ENCODE peak calls at places on chromosomes 5 and 9, in four cellular contexts. U is GM12878, W is right cardiac atrium, Z is upper lobe of right lung. V is an unnamed sample. For H3K4me1, the result is how much of the 10 kb centered on the place peaks cover.

GRCh38 chr9:93669116-93669957 is 93.0 kb downstream of the PHF2 start:
- DNase-seq in U (no peak), W (peak), Z (peak), V (peak)

GRCh38 chr9:755454-756381 is 85.8 kb upstream of the DMRT1 start:
- DNase-seq in U (no peak), W (no peak), Z (no peak), V (no peak)

GRCh38 chr5:172939561-172939960 is 19.7 kb upstream of the RPL26L1 start:
- DNase-seq in U (no peak), W (peak), Z (no peak), V (no peak)

GRCh38 chr9:68653141-68653595 is 51.9 kb upstream of the PIP5K1B start:
- DNase-seq in U (peak), W (no peak), Z (no peak), V (no peak)

GRCh38 chr5:98656106-98656795 is 117.2 kb upstream of the RGMB start:
- DNase-seq in U (no peak), W (no peak), Z (no peak), V (no peak)

GRCh38 chr9:91162784-91163440 is 198.8 kb downstream of the AUH start:
- DNase-seq in U (peak), W (peak), Z (peak), V (peak)

GRCh38 chr5:62343428-62343827 is 37.4 kb downstream of the KIF2A start:
- DNase-seq in U (no peak), W (no peak), Z (no peak), V (no peak)

GRCh38 chr9:129320575-129321311 is 142.7 kb upstream of the IER5L start:
- DNase-seq in U (peak), W (peak), Z (peak), V (peak)

GRCh38 chr5:136200130-136200529 is 7.2 kb upstream of the SMIM32 start:
- DNase-seq in U (no peak), W (no peak), Z (no peak), V (no peak)

GRCh38 chr5:66987126-66987525 is 209.5 kb downstream of the CD180 start:
- DNase-seq in U (no peak), W (no peak), Z (no peak), V (no peak)

GRCh38 chr5:73450672-73451217 is 2.2 kb upstream of the FOXD1 start:
- DNase-seq in U (no peak), W (no peak), Z (no peak), V (no peak)

GRCh38 chr5:36969700-36970395 is 93.3 kb downstream of the NIPBL start:
- DNase-seq in U (no peak), W (no peak), Z (no peak), V (no peak)

GRCh38 chr9:108511200-108511756 is 344.5 kb downstream of the ACTL7B start:
- DNase-seq in U (no peak), W (no peak), Z (no peak), V (no peak)

GRCh38 chr9:35102769-35103659 is at the start of gene STOML2:
- DNase-seq in U (peak), W (peak), Z (peak), V (peak)

GRCh38 chr5:35741126-35741711 is 115.5 kb upstream of the IL7R start:
- DNase-seq in U (no peak), W (no peak), Z (no peak), V (no peak)

GRCh38 chr9:3507395-3508077 is 18.3 kb downstream of the RFX3 start:
- DNase-seq in U (no peak), W (no peak), Z (no peak), V (no peak)

GRCh38 chr5:135457424-135458071 is 5.4 kb upstream of the TIFAB start:
- DNase-seq in U (no peak), W (peak), Z (peak), V (no peak)

GRCh38 chr5:81854915-81855314 is 104.0 kb upstream of the SSBP2 start:
- DNase-seq in U (no peak), W (no peak), Z (no peak), V (no peak)

GRCh38 chr5:61582421-61582820 is 250.4 kb downstream of the ZSWIM6 start:
- DNase-seq in U (no peak), W (no peak), Z (no peak), V (no peak)

GRCh38 chr5:153340139-153340538 is 150.3 kb upstream of the GRIA1 start:
- DNase-seq in U (no peak), W (no peak), Z (no peak), V (no peak)

GRCh38 chr5:67672633-67673032 is 476.0 kb upstream of the CD180 start:
- DNase-seq in U (no peak), W (no peak), Z (no peak), V (no peak)

GRCh38 chr9:126334626-126335621 is 8.3 kb downstream of the MVB12B start:
- DNase-seq in U (no peak), W (no peak), Z (no peak), V (peak)

GRCh38 chr9:73269430-73270101 is 117.9 kb downstream of the ANXA1 start:
- DNase-seq in U (no peak), W (no peak), Z (no peak), V (no peak)

GRCh38 chr5:137096149-137097103 is 402.7 kb downstream of the SPOCK1 start:
- DNase-seq in U (no peak), W (no peak), Z (no peak), V (no peak)

GRCh38 chr5:146825033-146825432 is 53.5 kb downstream of the PPP2R2B start:
- DNase-seq in U (no peak), W (peak), Z (no peak), V (no peak)

GRCh38 chr5:102138243-102138653 is 157.8 kb downstream of the SLCO4C1 start:
- DNase-seq in U (no peak), W (no peak), Z (no peak), V (no peak)

GRCh38 chr5:94268226-94268625 is 350.2 kb downstream of the KIAA0825 start:
- DNase-seq in U (no peak), W (no peak), Z (no peak), V (no peak)

GRCh38 chr5:72380491-72381274 is 60.5 kb downstream of the PTCD2 start:
- DNase-seq in U (no peak), W (peak), Z (no peak), V (no peak)

GRCh38 chr9:99365233-99365980 is 143.3 kb downstream of the SEC61B start:
- DNase-seq in U (no peak), W (no peak), Z (no peak), V (no peak)

GRCh38 chr9:116165912-116166311 is 12.3 kb downstream of the PAPPA start:
- DNase-seq in U (no peak), W (no peak), Z (no peak), V (no peak)

GRCh38 chr5:110963495-110963894 is 108.0 kb upstream of the TSLP start:
- DNase-seq in U (no peak), W (no peak), Z (no peak), V (no peak)

GRCh38 chr9:26789959-26790358 is 102.6 kb downstream of the CAAP1 start:
- DNase-seq in U (no peak), W (no peak), Z (no peak), V (no peak)

GRCh38 chr9:136857166-136857565 is 5.0 kb downstream of the MAMDC4 start:
- DNase-seq in U (no peak), W (peak), Z (no peak), V (no peak)

GRCh38 chr5:37133939-37134338 is 115.2 kb downstream of the CPLANE1 start:
- DNase-seq in U (no peak), W (no peak), Z (no peak), V (no peak)

GRCh38 chr5:11760940-11761603 is 143.2 kb downstream of the CTNND2 start:
- DNase-seq in U (no peak), W (no peak), Z (no peak), V (no peak)

GRCh38 chr5:34932947-34933346 is 3.6 kb downstream of the DNAJC21 start:
- DNase-seq in U (no peak), W (no peak), Z (no peak), V (no peak)

GRCh38 chr5:150783422-150783928 is 4.9 kb downstream of the SMIM3 start:
- DNase-seq in U (peak), W (peak), Z (no peak), V (peak)
- H3K4me1 ChIP-seq in U (under half), W (under half), Z (half or more), V (under half)

GRCh38 chr5:16937023-16937379 is 913 bp upstream of the MYO10 start:
- DNase-seq in U (no peak), W (no peak), Z (peak), V (no peak)
- H3K4me3 ChIP-seq in U (no peak), W (peak), Z (peak), V (peak)

GRCh38 chr5:149529463-149529862 is 21.8 kb downstream of the CSNK1A1 start:
- DNase-seq in U (no peak), W (no peak), Z (no peak), V (no peak)
- H3K4me1 ChIP-seq in U (under half), W (under half), Z (half or more), V (half or more)

GRCh38 chr9:87685871-87686519 is 39.9 kb upstream of the CTSL start:
- DNase-seq in U (no peak), W (peak), Z (no peak), V (no peak)
- H3K4me3 ChIP-seq in U (no peak), W (no peak), Z (no peak), V (no peak)

DNA sequence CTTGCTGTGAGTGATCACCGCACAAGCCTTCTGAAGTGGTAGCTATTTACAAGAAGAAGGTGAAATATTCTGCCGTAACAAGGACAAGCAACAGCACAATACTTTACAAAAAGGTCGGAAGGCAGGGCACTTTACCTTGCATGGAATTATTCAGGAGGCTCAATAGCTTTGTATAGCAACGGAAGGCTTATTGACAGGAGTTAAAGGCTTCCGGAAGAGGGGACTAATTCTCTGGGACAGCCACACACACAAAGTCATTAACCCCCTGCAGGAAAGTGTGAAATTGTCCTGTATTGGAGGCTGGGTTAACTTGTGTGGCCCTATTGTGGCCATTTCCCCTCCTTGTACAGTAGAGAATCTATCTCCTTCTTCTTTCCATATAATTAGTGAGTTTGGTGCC is 199.3 kb upstream of the SEMA6A start:
- DNase-seq in U (no peak), W (no peak), Z (no peak), V (no peak)
- H3K4me1 ChIP-seq in U (under half), W (under half), Z (under half), V (under half)

V was measured in gastrocnemius medialis.